ENCODE peak calls at places on chromosome 4, in four cellular contexts. B, E, O and X are unnamed samples.
A peak's percentile ranks its signal among the peaks of the same experiment; 100 is the strongest.

GRCh38 chr4:1225272-1226166 is 23.4 kb downstream of the CTBP1 start:
- DNase-seq in B (no peak), E (no peak), O (no peak), X (no peak)

GRCh38 chr4:174284181-174284886 is 623 bp downstream of the CEP44 start:
- DNase-seq in B (no peak), E (no peak), O (peak; percentile 39), X (peak; percentile 38)

GRCh38 chr4:186543206-186543605 is 12.2 kb downstream of the MTNR1A start:
- DNase-seq in B (no peak), E (no peak), O (no peak), X (no peak)

GRCh38 chr4:101419324-101420135 is 72.2 kb upstream of the PPP3CA start:
- DNase-seq in B (no peak), E (no peak), O (peak; percentile 43), X (peak; percentile 21)

GRCh38 chr4:140600408-140600807 is 31.6 kb upstream of the UCP1 start:
- DNase-seq in B (no peak), E (no peak), O (no peak), X (no peak)

GRCh38 chr4:137648531-137648930 is 116.2 kb upstream of the PCDH18 start:
- DNase-seq in B (no peak), E (no peak), O (no peak), X (no peak)

GRCh38 chr4:138158746-138159297 is 83.3 kb downstream of the SLC7A11 start:
- DNase-seq in B (no peak), E (no peak), O (no peak), X (no peak)

GRCh38 chr4:13088726-13089658 is 395.1 kb downstream of the RAB28 start:
- DNase-seq in B (no peak), E (no peak), O (no peak), X (no peak)